ENCODE peak calls at places on chromosomes 5 and 9, in ten cellular contexts. Q, B, O, J, Z, L, U, M, K and D are unnamed samples.

GRCh38 chr9:95977366-95977765 is 101.9 kb downstream of the ERCC6L2 start:
- DNase-seq in Q (no peak), B (no peak), O (no peak), J (no peak), Z (no peak), L (no peak), U (no peak), M (no peak), K (no peak), D (no peak)

GRCh38 chr9:33136721-33137120 is 30.4 kb downstream of the B4GALT1 start:
- DNase-seq in Q (peak), B (no peak), O (no peak), J (no peak), Z (no peak), L (no peak), U (no peak), M (no peak), K (peak), D (no peak)

GRCh38 chr9:109251080-109251775 is 69.6 kb downstream of the EPB41L4B start:
- DNase-seq in Q (no peak), B (peak), O (peak), J (peak), Z (peak), L (no peak), U (no peak), M (peak), K (no peak), D (no peak)

GRCh38 chr5:58794875-58795274 is 212.0 kb downstream of the RAB3C start:
- DNase-seq in Q (no peak), B (no peak), O (no peak), J (no peak), Z (no peak), L (no peak), U (no peak), M (no peak), K (no peak), D (no peak)

GRCh38 chr5:35618297-35618636 is 604 bp downstream of the SPEF2 start:
- DNase-seq in Q (no peak), B (no peak), O (peak), J (no peak), Z (no peak), L (no peak), U (no peak), M (no peak), K (no peak), D (no peak)

GRCh38 chr5:16916262-16916878 is 19.7 kb downstream of the MYO10 start:
- DNase-seq in Q (no peak), B (no peak), O (peak), J (peak), Z (peak), L (no peak), U (no peak), M (peak), K (no peak), D (peak)

GRCh38 chr9:105114318-105114717 is 130.1 kb upstream of the SLC44A1 start:
- DNase-seq in Q (no peak), B (no peak), O (no peak), J (no peak), Z (no peak), L (no peak), U (no peak), M (no peak), K (no peak), D (no peak)

GRCh38 chr5:59066367-59067163 is 483.7 kb downstream of the RAB3C start:
- DNase-seq in Q (no peak), B (no peak), O (peak), J (peak), Z (peak), L (no peak), U (no peak), M (peak), K (no peak), D (no peak)

GRCh38 chr9:110886832-110887231 is 151.4 kb downstream of the LPAR1 start:
- DNase-seq in Q (no peak), B (no peak), O (peak), J (no peak), Z (peak), L (no peak), U (no peak), M (peak), K (no peak), D (no peak)

GRCh38 chr5:156543348-156543747 is 216.4 kb downstream of the SGCD start:
- DNase-seq in Q (no peak), B (no peak), O (no peak), J (no peak), Z (no peak), L (no peak), U (no peak), M (no peak), K (no peak), D (no peak)

GRCh38 chr9:131667576-131667975 is 72.3 kb downstream of the RAPGEF1 start:
- DNase-seq in Q (peak), B (no peak), O (no peak), J (no peak), Z (no peak), L (no peak), U (no peak), M (no peak), K (no peak), D (no peak)

GRCh38 chr5:57902035-57902434 is 419.4 kb upstream of the ACTBL2 start:
- DNase-seq in Q (no peak), B (no peak), O (peak), J (no peak), Z (no peak), L (no peak), U (no peak), M (no peak), K (no peak), D (no peak)

GRCh38 chr9:134058716-134059115 is 9.1 kb downstream of the BRD3 start:
- DNase-seq in Q (no peak), B (no peak), O (peak), J (no peak), Z (peak), L (no peak), U (no peak), M (peak), K (no peak), D (no peak)

GRCh38 chr5:55172051-55172899 is 702 bp downstream of the CDC20B start:
- DNase-seq in Q (peak), B (peak), O (peak), J (peak), Z (peak), L (peak), U (no peak), M (peak), K (no peak), D (peak)

GRCh38 chr5:176780071-176780850 is 30.1 kb upstream of the UNC5A start:
- DNase-seq in Q (no peak), B (no peak), O (no peak), J (no peak), Z (no peak), L (peak), U (no peak), M (no peak), K (peak), D (no peak)

GRCh38 chr5:15592728-15593127 is 92.7 kb downstream of the FBXL7 start:
- DNase-seq in Q (no peak), B (peak), O (no peak), J (no peak), Z (no peak), L (no peak), U (no peak), M (no peak), K (no peak), D (no peak)

GRCh38 chr5:172235132-172235780 is 41.3 kb downstream of the EFCAB9 start:
- DNase-seq in Q (no peak), B (peak), O (peak), J (peak), Z (peak), L (no peak), U (no peak), M (no peak), K (no peak), D (peak)

DNA sequence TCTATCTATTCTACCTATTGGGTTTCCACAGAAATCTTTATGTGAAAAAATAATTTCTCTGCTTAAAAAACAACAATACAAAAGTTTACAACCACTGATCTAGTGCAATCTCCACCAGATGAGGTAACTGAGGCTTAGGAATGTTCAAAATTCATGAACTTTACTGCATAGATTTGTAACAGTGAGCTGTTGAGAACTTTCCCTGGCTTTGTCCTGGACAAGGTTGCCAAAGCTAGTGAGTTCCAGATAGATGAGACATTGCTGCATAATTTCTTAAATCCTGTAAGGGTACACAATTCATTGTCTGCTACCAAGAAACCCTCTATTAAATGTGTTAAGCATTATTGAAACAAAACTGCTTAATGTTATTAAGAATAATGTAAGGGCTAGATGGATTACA is 102.7 kb downstream of the OSMR start:
- DNase-seq in Q (no peak), B (no peak), O (peak), J (no peak), Z (peak), L (no peak), U (no peak), M (peak), K (no peak), D (peak)
- TF ChIP-seq CTCF in Q (no peak), B (no peak), O (no peak), J (no peak), Z (no peak), L (no peak), U (no peak), M (no peak), K (no peak), D (no peak)

GRCh38 chr5:159680095-159680494 is 236.2 kb upstream of the ADRA1B start:
- DNase-seq in Q (no peak), B (no peak), O (no peak), J (peak), Z (no peak), L (no peak), U (no peak), M (no peak), K (no peak), D (no peak)

GRCh38 chr5:159678800-159679392 is 237.4 kb upstream of the ADRA1B start:
- DNase-seq in Q (no peak), B (no peak), O (no peak), J (no peak), Z (no peak), L (no peak), U (no peak), M (no peak), K (no peak), D (no peak)

GRCh38 chr5:159682623-159683022 is 233.7 kb upstream of the ADRA1B start:
- DNase-seq in Q (no peak), B (no peak), O (no peak), J (peak), Z (no peak), L (no peak), U (no peak), M (no peak), K (no peak), D (no peak)
- TF ChIP-seq CTCF in Q (no peak), B (no peak), O (no peak), J (no peak), Z (peak), L (no peak), U (no peak), M (no peak), K (no peak), D (no peak)

DNA sequence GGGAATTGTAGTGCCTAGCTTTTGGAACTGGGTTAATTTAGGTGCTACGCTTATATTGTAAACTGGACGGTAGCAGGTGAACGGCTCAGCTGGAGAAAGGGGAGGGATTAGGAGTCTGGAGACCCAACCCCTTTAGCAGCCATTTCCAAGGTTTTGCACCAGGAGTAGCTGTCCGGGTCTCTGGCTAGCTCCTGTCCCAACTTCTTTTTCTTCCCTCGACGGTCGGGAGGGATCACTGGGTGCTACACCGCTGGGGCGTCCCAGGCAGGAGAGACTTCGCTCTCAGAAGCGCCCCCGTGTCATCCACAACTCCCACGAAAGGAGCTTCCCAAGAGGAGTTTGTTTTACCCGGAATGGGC is 1640.9 kb upstream of the C9orf72 start:
- DNase-seq in Q (no peak), B (peak), O (no peak), J (peak), Z (no peak), L (peak), U (no peak), M (no peak), K (no peak), D (no peak)
- TF ChIP-seq CTCF in Q (no peak), B (no peak), O (no peak), J (no peak), Z (no peak), L (no peak), U (no peak), M (no peak), K (no peak), D (no peak)

GRCh38 chr5:122498163-122498562 is 186.1 kb downstream of the SNCAIP start:
- DNase-seq in Q (no peak), B (peak), O (peak), J (no peak), Z (peak), L (no peak), U (no peak), M (no peak), K (no peak), D (no peak)
- TF ChIP-seq CTCF in Q (no peak), B (peak), O (peak), J (no peak), Z (peak), L (no peak), U (peak), M (peak), K (peak), D (peak)

GRCh38 chr5:1008451-1009358 is at the start of gene NKD2:
- DNase-seq in Q (peak), B (peak), O (peak), J (peak), Z (no peak), L (peak), U (peak), M (no peak), K (no peak), D (no peak)
- TF ChIP-seq CTCF in Q (peak), B (peak), O (peak), J (peak), Z (peak), L (peak), U (peak), M (peak), K (no peak), D (peak)

DNA sequence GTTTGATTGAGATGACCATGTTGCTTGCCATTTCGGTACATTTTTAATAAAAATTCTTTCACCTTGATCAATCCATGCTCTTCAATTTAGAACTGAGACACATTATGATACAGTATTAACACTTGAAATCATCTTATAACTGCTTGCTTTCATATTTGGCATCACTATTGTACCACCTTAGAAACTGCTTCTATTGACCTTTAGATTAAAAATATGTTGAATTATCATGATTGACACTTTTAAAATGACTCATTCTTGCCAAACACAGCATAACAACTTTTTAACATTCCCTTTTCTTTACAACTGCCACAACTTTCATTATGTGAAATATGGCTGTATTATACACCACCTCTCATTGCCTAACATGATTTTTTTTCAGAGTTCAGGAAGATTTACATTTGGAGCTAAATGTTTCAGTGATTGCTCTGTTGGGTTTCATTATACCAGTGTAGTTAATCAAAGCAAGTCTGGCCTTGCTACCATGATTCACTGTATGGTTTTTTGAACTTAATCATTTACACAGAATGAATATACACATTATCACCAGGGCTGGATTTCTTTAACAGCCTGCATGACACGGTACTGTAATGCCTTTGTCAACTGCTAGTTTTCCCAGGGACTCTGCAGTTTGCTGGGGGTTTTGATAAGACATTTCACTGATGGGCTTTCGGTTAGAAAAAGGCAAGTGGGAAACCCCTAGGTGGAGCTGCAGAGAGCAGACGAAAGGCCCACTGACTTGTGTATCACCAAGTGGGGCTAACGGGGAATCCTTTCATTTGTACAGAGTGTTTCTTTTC is 93.6 kb upstream of the TLE4 start:
- DNase-seq in Q (peak), B (peak), O (peak), J (peak), Z (peak), L (peak), U (no peak), M (no peak), K (no peak), D (no peak)
- TF ChIP-seq CTCF in Q (no peak), B (peak), O (peak), J (peak), Z (peak), L (peak), U (no peak), M (peak), K (no peak), D (peak)

GRCh38 chr5:4101189-4101588 is 505.6 kb downstream of the IRX1 start:
- DNase-seq in Q (no peak), B (no peak), O (no peak), J (no peak), Z (no peak), L (no peak), U (no peak), M (no peak), K (no peak), D (no peak)
- TF ChIP-seq CTCF in Q (no peak), B (no peak), O (no peak), J (no peak), Z (no peak), L (no peak), U (no peak), M (no peak), K (no peak), D (no peak)

GRCh38 chr5:141084487-141084989 is 9.9 kb upstream of the PCDHB2 start:
- DNase-seq in Q (no peak), B (peak), O (peak), J (peak), Z (peak), L (no peak), U (no peak), M (peak), K (no peak), D (no peak)
- TF ChIP-seq CTCF in Q (no peak), B (peak), O (peak), J (peak), Z (peak), L (no peak), U (no peak), M (peak), K (no peak), D (peak)

GRCh38 chr5:40680741-40681350 is 1.1 kb downstream of the PTGER4 start:
- DNase-seq in Q (peak), B (no peak), O (peak), J (no peak), Z (no peak), L (peak), U (no peak), M (no peak), K (no peak), D (no peak)
- TF ChIP-seq CTCF in Q (no peak), B (no peak), O (no peak), J (no peak), Z (peak), L (no peak), U (no peak), M (peak), K (no peak), D (no peak)

DNA sequence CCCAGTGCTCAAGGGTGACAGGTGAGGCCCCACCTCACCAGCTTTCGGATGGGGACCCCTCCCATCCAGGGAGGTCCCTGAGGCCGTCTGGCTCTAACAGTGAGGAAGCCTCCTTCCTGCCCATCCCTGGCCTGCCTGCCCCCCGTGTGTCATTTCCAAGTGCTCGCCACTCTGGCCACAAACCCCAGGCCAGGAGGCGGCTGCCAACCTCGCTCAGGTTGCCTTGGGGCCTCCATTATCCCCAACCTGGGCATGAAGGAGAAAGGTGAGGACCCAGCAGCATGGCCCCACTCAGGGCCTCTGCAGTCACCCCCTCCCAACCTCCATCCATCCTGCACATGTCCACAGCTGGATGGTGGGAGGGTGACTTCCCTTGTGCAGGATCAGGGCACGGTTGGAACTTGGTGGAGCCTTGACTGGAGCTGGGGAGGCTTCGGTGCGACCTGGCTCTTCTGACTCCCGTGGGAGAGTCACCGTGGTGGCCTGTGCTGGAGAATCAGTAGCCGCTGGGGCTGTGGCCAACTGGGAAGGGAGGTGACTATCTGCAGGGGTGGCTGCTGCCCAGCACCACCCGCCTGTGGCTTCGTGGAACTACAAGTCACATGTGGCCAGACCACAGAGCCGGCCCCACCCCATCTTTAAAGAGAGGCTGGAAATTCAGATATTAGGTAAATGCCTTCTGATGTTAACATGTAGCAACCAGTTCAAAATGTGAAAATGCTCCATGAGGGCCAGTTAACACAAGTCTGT is 37.5 kb upstream of the GFPT2 start:
- DNase-seq in Q (no peak), B (no peak), O (no peak), J (peak), Z (no peak), L (peak), U (no peak), M (no peak), K (no peak), D (no peak)
- TF ChIP-seq CTCF in Q (no peak), B (no peak), O (no peak), J (no peak), Z (no peak), L (no peak), U (no peak), M (no peak), K (no peak), D (no peak)